ENCODE peak calls at places on chromosomes 3 and 15, in six cellular contexts. L, Q, M, F, O and G are unnamed samples. For H3K36me3, the result is how much of the 10 kb centered on the place peaks cover.

GRCh38 chr15:73964736-73965093 is 27.4 kb downstream of the STOML1 start:
- DNase-seq in L (peak), Q (peak), M (peak), F (peak), O (peak), G (peak)

GRCh38 chr3:107411779-107412178 is 34.5 kb downstream of the CCDC54 start:
- DNase-seq in L (no peak), Q (no peak), M (no peak), F (no peak), O (no peak), G (no peak)

GRCh38 chr3:114218006-114218405 is 19.4 kb downstream of the ZNF80 start:
- DNase-seq in L (no peak), Q (no peak), M (no peak), F (no peak), O (no peak), G (no peak)

GRCh38 chr3:116912116-116912515 is 202.5 kb downstream of the TUSC7 start:
- DNase-seq in L (no peak), Q (no peak), M (no peak), F (no peak), O (no peak), G (no peak)

GRCh38 chr3:50290116-50290745 is 2.0 kb downstream of the IFRD2 start:
- DNase-seq in L (peak), Q (no peak), M (no peak), F (no peak), O (peak), G (no peak)

GRCh38 chr3:101809178-101810022 is 30.4 kb downstream of the NXPE3 start:
- DNase-seq in L (no peak), Q (peak), M (peak), F (peak), O (no peak), G (no peak)

GRCh38 chr3:144915202-144915601 is 943.6 kb downstream of the DIPK2A start:
- DNase-seq in L (no peak), Q (no peak), M (no peak), F (no peak), O (no peak), G (no peak)

GRCh38 chr3:157152438-157152837 is 7.5 kb downstream of the CCNL1 start:
- DNase-seq in L (no peak), Q (no peak), M (no peak), F (no peak), O (no peak), G (no peak)

GRCh38 chr3:45955706-45956105 is 12.4 kb downstream of the CXCR6 start:
- DNase-seq in L (no peak), Q (no peak), M (no peak), F (no peak), O (no peak), G (no peak)

GRCh38 chr3:45953536-45953935 is 10.3 kb downstream of the CXCR6 start:
- DNase-seq in L (no peak), Q (no peak), M (no peak), F (no peak), O (no peak), G (no peak)

GRCh38 chr3:45954306-45954705 is 11.0 kb downstream of the CXCR6 start:
- DNase-seq in L (no peak), Q (no peak), M (no peak), F (no peak), O (no peak), G (no peak)

GRCh38 chr3:45957606-45958005 is 14.3 kb downstream of the CXCR6 start:
- DNase-seq in L (no peak), Q (no peak), M (no peak), F (no peak), O (no peak), G (no peak)

GRCh38 chr3:45955017-45955647 is 11.9 kb downstream of the CXCR6 start:
- DNase-seq in L (no peak), Q (no peak), M (no peak), F (no peak), O (no peak), G (no peak)
- H3K36me3 ChIP-seq in L (half or more), Q (under half), M (under half), F (half or more), O (under half), G (under half)

GRCh38 chr3:115388825-115389224 is 234.5 kb upstream of the GAP43 start:
- DNase-seq in L (no peak), Q (no peak), M (no peak), F (peak), O (no peak), G (no peak)
- H3K36me3 ChIP-seq in L (under half), Q (under half), M (under half), F (under half), O (under half), G (under half)

GRCh38 chr3:46999516-47000197 is 20.2 kb downstream of the NBEAL2 start:
- DNase-seq in L (no peak), Q (no peak), M (no peak), F (no peak), O (no peak), G (no peak)
- H3K36me3 ChIP-seq in L (half or more), Q (under half), M (under half), F (under half), O (under half), G (under half)

GRCh38 chr3:177134166-177134565 is 63.1 kb downstream of the TBL1XR1 start:
- DNase-seq in L (no peak), Q (no peak), M (no peak), F (no peak), O (no peak), G (no peak)
- H3K36me3 ChIP-seq in L (under half), Q (under half), M (under half), F (under half), O (under half), G (under half)

GRCh38 chr3:112136046-112136445 is 3.0 kb upstream of the GCSAM start:
- DNase-seq in L (no peak), Q (no peak), M (no peak), F (no peak), O (no peak), G (no peak)

GRCh38 chr3:112132975-112133448 is at the start of gene GCSAM:
- DNase-seq in L (no peak), Q (peak), M (peak), F (no peak), O (peak), G (no peak)

GRCh38 chr3:112133606-112134334 is 722 bp upstream of the GCSAM start:
- DNase-seq in L (no peak), Q (no peak), M (no peak), F (no peak), O (no peak), G (no peak)

GRCh38 chr3:112132554-112132953 is 494 bp downstream of the GCSAM start:
- DNase-seq in L (no peak), Q (no peak), M (no peak), F (no peak), O (no peak), G (no peak)

GRCh38 chr3:112134335-112135124 is 1.5 kb upstream of the GCSAM start:
- DNase-seq in L (no peak), Q (no peak), M (no peak), F (no peak), O (no peak), G (no peak)
- H3K36me3 ChIP-seq in L (under half), Q (under half), M (under half), F (under half), O (under half), G (under half)

GRCh38 chr15:41051139-41051538 is 64.9 kb downstream of the INO80 start:
- DNase-seq in L (no peak), Q (no peak), M (no peak), F (no peak), O (no peak), G (no peak)
- H3K36me3 ChIP-seq in L (half or more), Q (under half), M (under half), F (under half), O (under half), G (half or more)

GRCh38 chr3:136146981-136147729 is 49.0 kb downstream of the MSL2 start:
- DNase-seq in L (no peak), Q (no peak), M (no peak), F (no peak), O (no peak), G (no peak)

GRCh38 chr3:136152176-136152843 is 43.8 kb downstream of the MSL2 start:
- DNase-seq in L (no peak), Q (no peak), M (no peak), F (no peak), O (no peak), G (no peak)

GRCh38 chr3:136152963-136153362 is 43.2 kb downstream of the MSL2 start:
- DNase-seq in L (no peak), Q (no peak), M (no peak), F (no peak), O (no peak), G (no peak)

GRCh38 chr3:136151219-136151618 is 44.9 kb downstream of the MSL2 start:
- DNase-seq in L (no peak), Q (no peak), M (no peak), F (no peak), O (no peak), G (no peak)

DNA sequence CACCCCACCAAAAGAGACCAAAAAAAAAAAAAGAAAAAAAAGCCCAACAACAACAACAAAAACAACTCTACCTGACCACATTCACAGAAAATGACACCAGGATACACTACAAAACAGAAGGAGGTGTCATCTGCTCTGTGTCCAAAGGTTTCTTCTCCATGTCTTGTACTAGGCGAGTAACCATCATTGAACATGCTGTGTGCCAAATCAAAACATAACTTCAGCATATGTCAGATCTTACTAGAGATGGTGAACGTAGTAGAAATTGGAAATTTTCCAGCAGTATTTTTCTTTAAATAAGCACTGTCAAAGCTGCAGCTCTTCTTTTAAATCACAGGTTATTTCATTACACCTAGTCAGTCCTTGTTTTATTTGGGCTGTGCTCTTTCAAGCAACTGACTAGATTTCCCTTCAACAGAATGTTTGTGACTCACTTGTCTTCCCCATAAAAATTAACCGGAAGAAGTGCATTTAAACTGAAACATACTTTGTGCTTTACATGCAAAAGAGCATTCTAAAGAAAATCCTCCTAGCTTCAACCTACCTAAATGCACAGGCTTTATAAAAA is 46.5 kb downstream of the MSL2 start:
- DNase-seq in L (no peak), Q (no peak), M (no peak), F (peak), O (no peak), G (no peak)
- H3K36me3 ChIP-seq in L (under half), Q (under half), M (under half), F (under half), O (under half), G (under half)

DNA sequence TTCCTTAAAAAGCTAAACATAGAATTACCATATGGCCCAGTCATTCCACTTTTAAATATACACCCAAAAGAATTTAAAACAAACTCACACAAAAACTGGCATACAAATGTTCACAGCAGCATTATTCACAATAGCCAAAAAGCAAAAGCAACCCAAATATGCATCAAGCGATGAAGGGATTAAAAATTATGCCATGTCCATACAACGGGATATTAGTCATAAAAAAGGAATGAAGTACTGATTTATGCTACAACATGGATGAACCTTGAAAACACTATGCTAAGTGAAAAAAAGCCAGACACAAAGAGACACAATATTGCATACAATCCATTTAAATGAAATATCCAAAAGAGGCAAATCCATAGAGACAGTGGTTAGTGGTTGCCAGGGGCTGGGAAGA is 118.2 kb downstream of the OSBPL10 start:
- DNase-seq in L (no peak), Q (no peak), M (no peak), F (peak), O (no peak), G (no peak)
- H3K36me3 ChIP-seq in L (under half), Q (under half), M (under half), F (under half), O (under half), G (under half)